ENCODE peak calls at places on chromosomes 12 and 14, in four cellular contexts. R is A549, D is spleen, V is stomach. O is an unnamed sample.

GRCh38 chr12:51820721-51821422 is 27.6 kb downstream of the FIGNL2 start:
- DNase-seq in R (peak), D (peak), V (peak), O (peak)

GRCh38 chr14:73746540-73747385 is 32.6 kb upstream of the PNMA1 start:
- DNase-seq in R (no peak), D (peak), V (no peak), O (no peak)

GRCh38 chr12:86513206-86513605 is 257.0 kb upstream of the MGAT4C start:
- DNase-seq in R (no peak), V (no peak), D (no peak), O (no peak)

GRCh38 chr14:29148221-29148620 is 381.6 kb downstream of the FOXG1 start:
- DNase-seq in V (no peak), R (no peak), D (no peak), O (no peak)

GRCh38 chr12:15818418-15818817 is 29.2 kb upstream of the EPS8 start:
- DNase-seq in D (no peak), R (no peak), V (no peak), O (no peak)

GRCh38 chr12:69102856-69103255 is 136.5 kb upstream of the CPSF6 start:
- DNase-seq in V (no peak), D (no peak), R (no peak), O (no peak)

GRCh38 chr12:94792690-94793089 is 142.3 kb upstream of the TMCC3 start:
- DNase-seq in V (no peak), R (no peak), D (no peak), O (no peak)

GRCh38 chr12:75560167-75560566 is 48.8 kb upstream of the KRR1 start:
- DNase-seq in V (no peak), D (no peak), R (peak), O (no peak)

GRCh38 chr12:124910561-124911478 is 3.6 kb downstream of the UBC start:
- DNase-seq in D (no peak), R (no peak), V (no peak), O (no peak)

GRCh38 chr12:92859650-92860386 is 69.3 kb downstream of the EEA1 start:
- DNase-seq in D (no peak), R (no peak), V (no peak), O (no peak)

GRCh38 chr14:77043984-77044485 is 15.5 kb upstream of the IRF2BPL start:
- DNase-seq in R (no peak), D (no peak), V (no peak), O (no peak)

O was measured in HAP-1.